ENCODE peak calls at places on chromosomes 2 and 18, in seven cellular contexts. One of them, this sample, is unnamed.

GRCh38 chr2:80475970-80476369 is 171.4 kb upstream of the LRRTM1 start:
- DNase-seq in lower lobe of right lung: no peak
- DNase-seq in progenitor cell of endocrine pancreas: no peak
- DNase-seq in tibial artery: no peak
- DNase-seq in GM20000: no peak
- DNase-seq in CD8-positive, alpha-beta T cell: no peak
- DNase-seq in fibroblast of the aortic adventitia: no peak
- DNase-seq in this sample: no peak

GRCh38 chr2:182917924-182918323 is 51.5 kb upstream of the FRZB start:
- DNase-seq in lower lobe of right lung: no peak
- DNase-seq in tibial artery: no peak
- DNase-seq in CD8-positive, alpha-beta T cell: no peak
- DNase-seq in fibroblast of the aortic adventitia: no peak
- DNase-seq in GM20000: no peak
- DNase-seq in progenitor cell of endocrine pancreas: no peak
- DNase-seq in this sample: peak; percentile 18

GRCh38 chr2:38740851-38741541 is 10.2 kb downstream of the SRSF7 start:
- DNase-seq in fibroblast of the aortic adventitia: peak; percentile 70
- DNase-seq in progenitor cell of endocrine pancreas: no peak
- DNase-seq in tibial artery: no peak
- DNase-seq in GM20000: no peak
- DNase-seq in lower lobe of right lung: no peak
- DNase-seq in CD8-positive, alpha-beta T cell: no peak
- DNase-seq in this sample: peak; percentile 55

GRCh38 chr2:223632826-223633225 is 30.7 kb upstream of the SCG2 start:
- DNase-seq in GM20000: no peak
- DNase-seq in CD8-positive, alpha-beta T cell: no peak
- DNase-seq in tibial artery: no peak
- DNase-seq in fibroblast of the aortic adventitia: no peak
- DNase-seq in progenitor cell of endocrine pancreas: no peak
- DNase-seq in lower lobe of right lung: no peak
- DNase-seq in this sample: no peak

GRCh38 chr18:48949606-48950535 is 894 bp downstream of the SMAD7 start:
- DNase-seq in progenitor cell of endocrine pancreas: peak; percentile 44
- DNase-seq in lower lobe of right lung: peak; percentile 72
- DNase-seq in GM20000: peak; percentile 75
- DNase-seq in fibroblast of the aortic adventitia: no peak
- DNase-seq in CD8-positive, alpha-beta T cell: peak; percentile 45
- DNase-seq in tibial artery: no peak
- DNase-seq in this sample: no peak

GRCh38 chr2:151422917-151423439 is 13.3 kb downstream of the RIF1 start:
- DNase-seq in CD8-positive, alpha-beta T cell: no peak
- DNase-seq in fibroblast of the aortic adventitia: no peak
- DNase-seq in progenitor cell of endocrine pancreas: no peak
- DNase-seq in GM20000: peak; percentile 38
- DNase-seq in lower lobe of right lung: no peak
- DNase-seq in tibial artery: no peak
- DNase-seq in this sample: no peak

GRCh38 chr2:174829550-174829949 is 65.3 kb upstream of the CHRNA1 start:
- DNase-seq in tibial artery: no peak
- DNase-seq in progenitor cell of endocrine pancreas: no peak
- DNase-seq in lower lobe of right lung: no peak
- DNase-seq in fibroblast of the aortic adventitia: no peak
- DNase-seq in CD8-positive, alpha-beta T cell: no peak
- DNase-seq in GM20000: no peak
- DNase-seq in this sample: no peak

GRCh38 chr2:220147186-220147585 is 519.8 kb downstream of the SLC4A3 start:
- DNase-seq in tibial artery: no peak
- DNase-seq in GM20000: no peak
- DNase-seq in progenitor cell of endocrine pancreas: no peak
- DNase-seq in fibroblast of the aortic adventitia: peak; percentile 73
- DNase-seq in lower lobe of right lung: no peak
- DNase-seq in CD8-positive, alpha-beta T cell: no peak
- DNase-seq in this sample: peak; percentile 76

GRCh38 chr2:33835926-33836325 is 236.8 kb upstream of the FAM98A start:
- DNase-seq in CD8-positive, alpha-beta T cell: no peak
- DNase-seq in lower lobe of right lung: no peak
- DNase-seq in GM20000: no peak
- DNase-seq in progenitor cell of endocrine pancreas: no peak
- DNase-seq in fibroblast of the aortic adventitia: no peak
- DNase-seq in tibial artery: no peak
- DNase-seq in this sample: no peak

GRCh38 chr2:195543902-195544894 is 112.8 kb upstream of the SLC39A10 start:
- DNase-seq in CD8-positive, alpha-beta T cell: no peak
- DNase-seq in progenitor cell of endocrine pancreas: no peak
- DNase-seq in tibial artery: no peak
- DNase-seq in GM20000: peak; percentile 51
- DNase-seq in fibroblast of the aortic adventitia: peak; percentile 70
- DNase-seq in lower lobe of right lung: no peak
- DNase-seq in this sample: peak; percentile 81

GRCh38 chr18:35933982-35934381 is 38.5 kb upstream of the RMP24 start:
- DNase-seq in fibroblast of the aortic adventitia: no peak
- DNase-seq in CD8-positive, alpha-beta T cell: no peak
- DNase-seq in tibial artery: no peak
- DNase-seq in GM20000: no peak
- DNase-seq in lower lobe of right lung: no peak
- DNase-seq in progenitor cell of endocrine pancreas: no peak
- DNase-seq in this sample: no peak

GRCh38 chr2:142796161-142796560 is 81.3 kb upstream of the KYNU start:
- DNase-seq in CD8-positive, alpha-beta T cell: no peak
- DNase-seq in lower lobe of right lung: no peak
- DNase-seq in tibial artery: no peak
- DNase-seq in GM20000: no peak
- DNase-seq in fibroblast of the aortic adventitia: peak; percentile 3
- DNase-seq in progenitor cell of endocrine pancreas: no peak
- DNase-seq in this sample: no peak

GRCh38 chr2:120597595-120598193 is 138.0 kb upstream of the GLI2 start:
- DNase-seq in progenitor cell of endocrine pancreas: no peak
- DNase-seq in fibroblast of the aortic adventitia: no peak
- DNase-seq in CD8-positive, alpha-beta T cell: no peak
- DNase-seq in tibial artery: no peak
- DNase-seq in GM20000: no peak
- DNase-seq in lower lobe of right lung: peak; percentile 39
- DNase-seq in this sample: no peak

GRCh38 chr2:37782155-37782673 is 110.8 kb upstream of the CDC42EP3 start:
- DNase-seq in GM20000: no peak
- DNase-seq in CD8-positive, alpha-beta T cell: no peak
- DNase-seq in lower lobe of right lung: no peak
- DNase-seq in tibial artery: no peak
- DNase-seq in fibroblast of the aortic adventitia: no peak
- DNase-seq in progenitor cell of endocrine pancreas: no peak
- DNase-seq in this sample: no peak

GRCh38 chr18:75097491-75098225 is 111.3 kb downstream of the PTGR3 start:
- DNase-seq in fibroblast of the aortic adventitia: no peak
- DNase-seq in CD8-positive, alpha-beta T cell: no peak
- DNase-seq in progenitor cell of endocrine pancreas: no peak
- DNase-seq in GM20000: no peak
- DNase-seq in tibial artery: no peak
- DNase-seq in lower lobe of right lung: no peak
- DNase-seq in this sample: no peak

GRCh38 chr2:27075219-27075871 is 3.1 kb upstream of the EMILIN1 start:
- DNase-seq in tibial artery: peak; percentile 56
- DNase-seq in progenitor cell of endocrine pancreas: no peak
- DNase-seq in lower lobe of right lung: peak; percentile 72
- DNase-seq in GM20000: no peak
- DNase-seq in fibroblast of the aortic adventitia: no peak
- DNase-seq in CD8-positive, alpha-beta T cell: peak; percentile 54
- DNase-seq in this sample: no peak

GRCh38 chr2:102540882-102541281 is 67.9 kb downstream of the SLC9A4 start:
- DNase-seq in progenitor cell of endocrine pancreas: no peak
- DNase-seq in fibroblast of the aortic adventitia: no peak
- DNase-seq in tibial artery: no peak
- DNase-seq in CD8-positive, alpha-beta T cell: no peak
- DNase-seq in GM20000: no peak
- DNase-seq in lower lobe of right lung: no peak
- DNase-seq in this sample: no peak

GRCh38 chr2:36559221-36559942 is 38.6 kb downstream of the FEZ2 start:
- DNase-seq in progenitor cell of endocrine pancreas: no peak
- DNase-seq in lower lobe of right lung: no peak
- DNase-seq in fibroblast of the aortic adventitia: no peak
- DNase-seq in CD8-positive, alpha-beta T cell: no peak
- DNase-seq in tibial artery: no peak
- DNase-seq in GM20000: no peak
- DNase-seq in this sample: no peak

GRCh38 chr2:227884511-227884947 is 13.1 kb downstream of the DAW1 start:
- DNase-seq in fibroblast of the aortic adventitia: peak; percentile 62
- DNase-seq in progenitor cell of endocrine pancreas: peak; percentile 72
- DNase-seq in lower lobe of right lung: peak; percentile 84
- DNase-seq in tibial artery: peak; percentile 68
- DNase-seq in GM20000: peak; percentile 77
- DNase-seq in CD8-positive, alpha-beta T cell: peak; percentile 27
- DNase-seq in this sample: peak; percentile 68

GRCh38 chr2:119387381-119388129 is 20.8 kb downstream of the DBI start:
- DNase-seq in tibial artery: peak; percentile 66
- DNase-seq in lower lobe of right lung: peak; percentile 88
- DNase-seq in fibroblast of the aortic adventitia: peak; percentile 92
- DNase-seq in CD8-positive, alpha-beta T cell: no peak
- DNase-seq in progenitor cell of endocrine pancreas: no peak
- DNase-seq in GM20000: peak; percentile 79
- DNase-seq in this sample: peak; percentile 14

GRCh38 chr2:49490710-49491109 is 336.4 kb upstream of the FSHR start:
- DNase-seq in progenitor cell of endocrine pancreas: no peak
- DNase-seq in lower lobe of right lung: peak; percentile 36
- DNase-seq in CD8-positive, alpha-beta T cell: no peak
- DNase-seq in tibial artery: no peak
- DNase-seq in fibroblast of the aortic adventitia: no peak
- DNase-seq in GM20000: peak; percentile 36
- DNase-seq in this sample: no peak
- TF ChIP-seq CTCF in progenitor cell of endocrine pancreas: peak; percentile 47
- TF ChIP-seq CTCF in lower lobe of right lung: peak; percentile 48
- TF ChIP-seq CTCF in CD8-positive, alpha-beta T cell: no peak
- TF ChIP-seq CTCF in tibial artery: no peak
- TF ChIP-seq CTCF in fibroblast of the aortic adventitia: no peak
- TF ChIP-seq CTCF in GM20000: peak; percentile 12
- TF ChIP-seq CTCF in this sample: peak; percentile 42

DNA sequence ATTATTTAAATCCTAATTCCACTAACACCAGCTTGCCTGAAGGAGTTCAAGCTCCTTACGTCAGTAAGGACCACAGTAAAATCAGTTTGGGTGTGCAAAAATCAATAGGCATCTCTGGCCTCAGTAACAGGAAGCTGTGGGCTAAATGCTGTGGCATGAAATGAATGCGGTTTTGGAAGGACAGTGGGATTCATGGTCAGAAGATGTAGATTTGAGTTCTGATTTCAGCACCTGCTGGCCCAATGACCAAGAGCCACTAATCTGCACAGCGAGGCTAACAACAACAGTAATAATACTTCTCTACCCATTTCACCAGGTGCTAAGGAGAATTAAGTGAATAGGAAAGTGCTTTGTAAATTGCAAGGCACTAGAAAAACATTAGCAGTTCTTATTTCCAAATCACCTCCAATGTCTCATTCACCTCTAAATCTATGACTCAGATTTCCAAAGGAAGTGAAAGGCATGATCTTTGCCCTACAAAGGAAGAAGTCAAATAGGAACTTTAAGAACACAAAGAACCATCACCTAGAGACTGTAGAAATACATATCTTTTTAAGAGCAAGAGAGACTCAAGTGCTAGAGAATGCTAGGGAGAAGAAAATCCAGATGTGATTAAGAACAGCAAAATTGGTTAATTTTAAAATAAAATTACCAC is 172.6 kb downstream of the ANKRD44 start:
- DNase-seq in GM20000: no peak
- DNase-seq in tibial artery: no peak
- DNase-seq in progenitor cell of endocrine pancreas: no peak
- DNase-seq in fibroblast of the aortic adventitia: no peak
- DNase-seq in lower lobe of right lung: no peak
- DNase-seq in CD8-positive, alpha-beta T cell: no peak
- DNase-seq in this sample: no peak
- TF ChIP-seq CTCF in GM20000: no peak
- TF ChIP-seq CTCF in tibial artery: no peak
- TF ChIP-seq CTCF in progenitor cell of endocrine pancreas: no peak
- TF ChIP-seq CTCF in fibroblast of the aortic adventitia: no peak
- TF ChIP-seq CTCF in lower lobe of right lung: no peak
- TF ChIP-seq CTCF in CD8-positive, alpha-beta T cell: no peak
- TF ChIP-seq CTCF in this sample: no peak

DNA sequence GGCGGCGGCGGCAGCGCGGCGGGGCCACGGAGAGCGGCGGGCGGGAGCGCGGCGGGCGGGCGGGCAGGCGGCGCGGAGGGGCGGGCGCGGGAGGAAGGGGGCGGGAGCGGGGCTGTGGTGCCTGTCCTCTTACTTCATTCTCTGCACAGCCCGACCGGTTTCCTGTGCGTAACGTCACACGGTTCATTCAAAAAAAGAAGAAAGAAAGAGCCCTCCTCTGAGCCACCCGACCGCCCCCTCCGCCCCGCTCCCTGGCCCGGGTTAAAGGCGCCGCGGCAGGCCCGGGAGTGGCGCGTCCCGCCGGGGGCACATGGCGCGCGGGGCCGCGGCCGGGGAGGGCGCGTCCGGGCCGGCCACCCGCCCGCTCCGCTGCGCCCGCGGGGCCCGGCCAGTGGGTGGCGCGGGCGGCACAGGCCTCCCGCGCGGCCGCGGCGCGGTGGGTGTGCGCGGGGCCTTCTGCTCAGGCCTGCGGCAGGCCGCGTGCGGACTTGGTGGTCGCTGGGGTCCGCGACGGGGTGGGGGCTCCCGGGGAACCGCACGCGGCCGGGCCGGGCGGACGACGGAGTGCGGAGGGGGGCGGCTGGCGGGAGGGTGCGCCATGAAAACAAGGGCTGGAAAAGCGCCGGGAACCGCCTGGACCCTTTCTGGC is 596 bp upstream of the BCL2 start:
- DNase-seq in progenitor cell of endocrine pancreas: peak; percentile 51
- DNase-seq in CD8-positive, alpha-beta T cell: peak; percentile 91
- DNase-seq in lower lobe of right lung: peak; percentile 85
- DNase-seq in tibial artery: peak; percentile 88
- DNase-seq in GM20000: peak; percentile 95
- DNase-seq in fibroblast of the aortic adventitia: peak; percentile 81
- DNase-seq in this sample: peak; percentile 55
- TF ChIP-seq CTCF in progenitor cell of endocrine pancreas: no peak
- TF ChIP-seq CTCF in CD8-positive, alpha-beta T cell: no peak
- TF ChIP-seq CTCF in lower lobe of right lung: no peak
- TF ChIP-seq CTCF in tibial artery: no peak
- TF ChIP-seq CTCF in GM20000: no peak
- TF ChIP-seq CTCF in fibroblast of the aortic adventitia: peak; percentile 4
- TF ChIP-seq CTCF in this sample: peak; percentile 15

GRCh38 chr2:18690342-18690741 is 101.0 kb upstream of the NT5C1B start:
- DNase-seq in CD8-positive, alpha-beta T cell: no peak
- DNase-seq in tibial artery: no peak
- DNase-seq in GM20000: no peak
- DNase-seq in fibroblast of the aortic adventitia: no peak
- DNase-seq in lower lobe of right lung: no peak
- DNase-seq in progenitor cell of endocrine pancreas: no peak
- DNase-seq in this sample: no peak
- TF ChIP-seq CTCF in CD8-positive, alpha-beta T cell: no peak
- TF ChIP-seq CTCF in tibial artery: no peak
- TF ChIP-seq CTCF in GM20000: no peak
- TF ChIP-seq CTCF in fibroblast of the aortic adventitia: peak; percentile 14
- TF ChIP-seq CTCF in lower lobe of right lung: no peak
- TF ChIP-seq CTCF in progenitor cell of endocrine pancreas: peak; percentile 32
- TF ChIP-seq CTCF in this sample: peak; percentile 49

GRCh38 chr2:96771792-96772618 is 11.3 kb downstream of the CNNM4 start:
- DNase-seq in lower lobe of right lung: peak; percentile 73
- DNase-seq in tibial artery: no peak
- DNase-seq in CD8-positive, alpha-beta T cell: no peak
- DNase-seq in GM20000: no peak
- DNase-seq in progenitor cell of endocrine pancreas: no peak
- DNase-seq in fibroblast of the aortic adventitia: no peak
- DNase-seq in this sample: no peak
- TF ChIP-seq CTCF in lower lobe of right lung: no peak
- TF ChIP-seq CTCF in tibial artery: no peak
- TF ChIP-seq CTCF in CD8-positive, alpha-beta T cell: no peak
- TF ChIP-seq CTCF in GM20000: no peak
- TF ChIP-seq CTCF in progenitor cell of endocrine pancreas: no peak
- TF ChIP-seq CTCF in fibroblast of the aortic adventitia: no peak
- TF ChIP-seq CTCF in this sample: no peak